ENCODE peak calls at places on chromosomes 12 and 14, in four cellular contexts. L is erythroblast, H is AG10803, B is foreskin melanocyte. S is an unnamed sample.

GRCh38 chr12:72872488-72872887 is 600.3 kb downstream of the TRHDE start:
- DNase-seq in L (no peak), B (no peak), H (no peak), S (no peak)

GRCh38 chr12:131912526-131913274 is 16.4 kb upstream of the PUS1 start:
- DNase-seq in H (peak; percentile 80), B (no peak), L (peak; percentile 46), S (no peak)

GRCh38 chr12:11719678-11720099 is 70.2 kb downstream of the ETV6 start:
- DNase-seq in B (peak; percentile 92), L (no peak), H (peak; percentile 91), S (no peak)

GRCh38 chr12:25242981-25243764 is 7.6 kb downstream of the KRAS start:
- DNase-seq in H (no peak), B (no peak), L (no peak), S (no peak)

GRCh38 chr12:83945871-83946270 is 966.7 kb downstream of the SLC6A15 start:
- DNase-seq in B (no peak), L (no peak), H (peak; percentile 53), S (peak; percentile 6)

GRCh38 chr14:99287269-99287942 is 15.4 kb upstream of the BCL11B start:
- DNase-seq in B (no peak), H (no peak), L (no peak), S (no peak)

GRCh38 chr12:68641138-68641537 is 30.4 kb downstream of the RAP1B start:
- DNase-seq in H (no peak), B (peak; percentile 52), L (no peak), S (no peak)

GRCh38 chr14:97178781-97179180 is 381.6 kb downstream of the VRK1 start:
- DNase-seq in B (no peak), H (peak; percentile 55), L (no peak), S (no peak)

GRCh38 chr12:95220726-95221125 is 3.1 kb downstream of the VEZT start:
- DNase-seq in H (no peak), B (no peak), L (no peak), S (no peak)

GRCh38 chr12:57127101-57127709 is 1.1 kb upstream of the LRP1 start:
- DNase-seq in B (no peak), H (no peak), L (peak; percentile 40), S (peak; percentile 69)

GRCh38 chr12:115988193-115988592 is 289.3 kb downstream of the MED13L start:
- DNase-seq in B (no peak), L (no peak), H (no peak), S (no peak)

GRCh38 chr12:31507966-31508365 is 83.0 kb downstream of the DENND5B start:
- DNase-seq in B (no peak), L (no peak), H (no peak), S (no peak)

GRCh38 chr12:12364787-12365441 is 8.0 kb downstream of the BORCS5 start:
- DNase-seq in L (no peak), B (no peak), H (no peak), S (no peak)

GRCh38 chr12:120196363-120196762 is 1.8 kb upstream of the GCN1 start:
- DNase-seq in H (no peak), L (no peak), B (no peak), S (no peak)

GRCh38 chr12:62660763-62661162 is 194.1 kb downstream of the MON2 start:
- DNase-seq in H (peak; percentile 97), B (peak; percentile 81), L (no peak), S (no peak)

GRCh38 chr14:65824285-65824977 is 411.9 kb downstream of the FUT8 start:
- DNase-seq in B (peak; percentile 40), H (peak; percentile 70), L (peak; percentile 77), S (peak; percentile 54)

GRCh38 chr12:117850048-117850447 is 118.7 kb downstream of the KSR2 start:
- DNase-seq in L (peak; percentile 20), B (no peak), H (peak; percentile 51), S (peak; percentile 80)

GRCh38 chr12:76470028-76470939 is 89.3 kb downstream of the OSBPL8 start:
- DNase-seq in H (peak; percentile 84), B (peak; percentile 76), L (peak; percentile 50), S (peak; percentile 61)

GRCh38 chr12:55666508-55666907 is 29.8 kb downstream of the OR10P1 start:
- DNase-seq in L (no peak), H (no peak), B (no peak), S (no peak)

GRCh38 chr12:115691123-115691522 is 586.4 kb downstream of the MED13L start:
- DNase-seq in B (no peak), L (no peak), H (no peak), S (no peak)

GRCh38 chr12:52395761-52396434 is 10.2 kb downstream of the KRT82 start:
- DNase-seq in H (peak; percentile 37), L (no peak), B (no peak), S (peak; percentile 57)

GRCh38 chr14:23085458-23085857 is 9.5 kb downstream of the ACIN1 start:
- DNase-seq in L (no peak), H (peak; percentile 39), B (no peak), S (no peak)

GRCh38 chr12:121128908-121129704 is 3.6 kb upstream of the P2RX7 start:
- DNase-seq in L (peak; percentile 68), H (peak; percentile 38), B (peak; percentile 100), S (peak; percentile 85)

GRCh38 chr14:69262516-69262915 is 2.6 kb downstream of the GALNT16 start:
- DNase-seq in L (no peak), B (no peak), H (no peak), S (no peak)

GRCh38 chr12:32542550-32543229 is 136.4 kb upstream of the DNM1L start:
- DNase-seq in B (no peak), H (no peak), L (no peak), S (no peak)

GRCh38 chr14:92513204-92513965 is at the start of gene RIN3:
- DNase-seq in B (no peak), H (peak; percentile 73), L (peak; percentile 59), S (no peak)

GRCh38 chr14:96192049-96192448 is 12.6 kb upstream of the BDKRB2 start:
- DNase-seq in B (no peak), H (no peak), L (no peak), S (no peak)

GRCh38 chr14:104103061-104104005 is 17.8 kb downstream of the ASPG start:
- DNase-seq in H (no peak), L (no peak), B (no peak), S (no peak)

GRCh38 chr14:99407416-99407815 is 73.2 kb downstream of the SETD3 start:
- DNase-seq in L (no peak), B (no peak), H (no peak), S (no peak)

GRCh38 chr14:45212231-45212630 is 40.8 kb downstream of the MIS18BP1 start:
- DNase-seq in H (no peak), B (no peak), L (no peak), S (no peak)

GRCh38 chr12:109466821-109467220 is 10.3 kb downstream of the KCTD10 start:
- DNase-seq in L (no peak), B (no peak), H (no peak), S (no peak)

GRCh38 chr12:77122236-77122635 is 56.9 kb upstream of the E2F7 start:
- DNase-seq in H (peak; percentile 95), B (peak; percentile 77), L (no peak), S (no peak)

GRCh38 chr14:70281938-70282337 is 77.5 kb downstream of the COX16 start:
- DNase-seq in H (no peak), L (no peak), B (no peak), S (no peak)

GRCh38 chr12:1848741-1849140 is 28.4 kb downstream of the LRTM2 start:
- DNase-seq in H (no peak), B (no peak), L (no peak), S (no peak)

GRCh38 chr12:132444957-132445883 is 44.7 kb upstream of the FBRSL1 start:
- DNase-seq in H (no peak), B (no peak), L (peak; percentile 40), S (peak; percentile 72)

GRCh38 chr12:3332190-3332589 is 158.8 kb upstream of the PRMT8 start:
- DNase-seq in L (no peak), B (no peak), H (no peak), S (no peak)

GRCh38 chr12:56267443-56268071 is 815 bp downstream of the COQ10A start:
- DNase-seq in L (peak; percentile 46), B (no peak), H (no peak), S (peak; percentile 52)

GRCh38 chr14:56247495-56248087 is 129.4 kb downstream of the PELI2 start:
- DNase-seq in H (peak; percentile 15), L (no peak), B (no peak), S (no peak)